ENCODE peak calls at places on chromosome 22, in ten cellular contexts. One of them, this sample, is unnamed.

GRCh38 chr22:35540600-35541253 is at the start of gene RASD2:
- DNase-seq in uterus: peak; percentile 69
- DNase-seq in NCI-H748 treated with DMSO at 0.1 percent for 48 hours: no peak
- DNase-seq in posterior vena cava: no peak
- DNase-seq in midbrain: no peak
- DNase-seq in iPS DF 19.7: no peak
- DNase-seq in GM13976: peak; percentile 67
- DNase-seq in activated T-cell treated with anti-CD3 and anti-CD28 coated beads, Interleukin-2, amount 50 U/mL, for 72 hours: peak; percentile 58
- DNase-seq in IMR-90: peak; percentile 19
- DNase-seq in kidney tubule cell: peak; percentile 46
- DNase-seq in this sample: no peak

GRCh38 chr22:46364341-46365165 is 29.0 kb downstream of the TRMU start:
- DNase-seq in uterus: no peak
- DNase-seq in posterior vena cava: no peak
- DNase-seq in IMR-90: no peak
- DNase-seq in activated T-cell treated with anti-CD3 and anti-CD28 coated beads, Interleukin-2, amount 50 U/mL, for 72 hours: no peak
- DNase-seq in GM13976: no peak
- DNase-seq in midbrain: no peak
- DNase-seq in NCI-H748 treated with DMSO at 0.1 percent for 48 hours: no peak
- DNase-seq in kidney tubule cell: no peak
- DNase-seq in iPS DF 19.7: no peak
- DNase-seq in this sample: no peak

GRCh38 chr22:30578481-30578880 is 4.0 kb upstream of the GAL3ST1 start:
- DNase-seq in NCI-H748 treated with DMSO at 0.1 percent for 48 hours: no peak
- DNase-seq in midbrain: no peak
- DNase-seq in GM13976: no peak
- DNase-seq in iPS DF 19.7: no peak
- DNase-seq in IMR-90: no peak
- DNase-seq in activated T-cell treated with anti-CD3 and anti-CD28 coated beads, Interleukin-2, amount 50 U/mL, for 72 hours: no peak
- DNase-seq in posterior vena cava: no peak
- DNase-seq in uterus: no peak
- DNase-seq in kidney tubule cell: no peak
- DNase-seq in this sample: no peak

GRCh38 chr22:48423481-48423901 is 1404.2 kb downstream of the BRD1 start:
- DNase-seq in uterus: no peak
- DNase-seq in GM13976: no peak
- DNase-seq in iPS DF 19.7: no peak
- DNase-seq in activated T-cell treated with anti-CD3 and anti-CD28 coated beads, Interleukin-2, amount 50 U/mL, for 72 hours: no peak
- DNase-seq in kidney tubule cell: no peak
- DNase-seq in IMR-90: no peak
- DNase-seq in posterior vena cava: peak; percentile 65
- DNase-seq in NCI-H748 treated with DMSO at 0.1 percent for 48 hours: no peak
- DNase-seq in midbrain: peak; percentile 2
- DNase-seq in this sample: no peak

GRCh38 chr22:50014655-50015401 is 2.3 kb upstream of the IL17REL start:
- DNase-seq in midbrain: no peak
- DNase-seq in IMR-90: no peak
- DNase-seq in kidney tubule cell: no peak
- DNase-seq in GM13976: no peak
- DNase-seq in iPS DF 19.7: no peak
- DNase-seq in uterus: no peak
- DNase-seq in activated T-cell treated with anti-CD3 and anti-CD28 coated beads, Interleukin-2, amount 50 U/mL, for 72 hours: no peak
- DNase-seq in posterior vena cava: peak; percentile 82
- DNase-seq in NCI-H748 treated with DMSO at 0.1 percent for 48 hours: no peak
- DNase-seq in this sample: no peak

GRCh38 chr22:41274856-41275255 is 11.1 kb downstream of the RANGAP1 start:
- DNase-seq in NCI-H748 treated with DMSO at 0.1 percent for 48 hours: no peak
- DNase-seq in posterior vena cava: no peak
- DNase-seq in IMR-90: no peak
- DNase-seq in kidney tubule cell: no peak
- DNase-seq in midbrain: peak; percentile 69
- DNase-seq in GM13976: no peak
- DNase-seq in activated T-cell treated with anti-CD3 and anti-CD28 coated beads, Interleukin-2, amount 50 U/mL, for 72 hours: no peak
- DNase-seq in uterus: no peak
- DNase-seq in iPS DF 19.7: no peak
- DNase-seq in this sample: no peak

GRCh38 chr22:20033045-20033706 is 12.3 kb downstream of the TANGO2 start:
- DNase-seq in GM13976: no peak
- DNase-seq in uterus: no peak
- DNase-seq in iPS DF 19.7: no peak
- DNase-seq in midbrain: peak; percentile 39
- DNase-seq in activated T-cell treated with anti-CD3 and anti-CD28 coated beads, Interleukin-2, amount 50 U/mL, for 72 hours: no peak
- DNase-seq in kidney tubule cell: no peak
- DNase-seq in NCI-H748 treated with DMSO at 0.1 percent for 48 hours: no peak
- DNase-seq in posterior vena cava: no peak
- DNase-seq in IMR-90: no peak
- DNase-seq in this sample: no peak

GRCh38 chr22:21593406-21594232 is 26.1 kb downstream of the UBE2L3 start:
- DNase-seq in activated T-cell treated with anti-CD3 and anti-CD28 coated beads, Interleukin-2, amount 50 U/mL, for 72 hours: no peak
- DNase-seq in NCI-H748 treated with DMSO at 0.1 percent for 48 hours: no peak
- DNase-seq in kidney tubule cell: no peak
- DNase-seq in iPS DF 19.7: no peak
- DNase-seq in IMR-90: no peak
- DNase-seq in GM13976: no peak
- DNase-seq in posterior vena cava: no peak
- DNase-seq in midbrain: no peak
- DNase-seq in uterus: no peak
- DNase-seq in this sample: no peak

GRCh38 chr22:24414984-24415945 is 12.1 kb upstream of the ADORA2A start:
- DNase-seq in kidney tubule cell: no peak
- DNase-seq in activated T-cell treated with anti-CD3 and anti-CD28 coated beads, Interleukin-2, amount 50 U/mL, for 72 hours: no peak
- DNase-seq in NCI-H748 treated with DMSO at 0.1 percent for 48 hours: no peak
- DNase-seq in uterus: no peak
- DNase-seq in IMR-90: peak; percentile 53
- DNase-seq in posterior vena cava: peak; percentile 80
- DNase-seq in iPS DF 19.7: no peak
- DNase-seq in midbrain: no peak
- DNase-seq in GM13976: no peak
- DNase-seq in this sample: no peak

GRCh38 chr22:43821606-43822425 is 9.7 kb upstream of the EFCAB6 start:
- DNase-seq in kidney tubule cell: no peak
- DNase-seq in uterus: no peak
- DNase-seq in GM13976: peak; percentile 21
- DNase-seq in iPS DF 19.7: no peak
- DNase-seq in NCI-H748 treated with DMSO at 0.1 percent for 48 hours: no peak
- DNase-seq in midbrain: no peak
- DNase-seq in IMR-90: no peak
- DNase-seq in posterior vena cava: no peak
- DNase-seq in activated T-cell treated with anti-CD3 and anti-CD28 coated beads, Interleukin-2, amount 50 U/mL, for 72 hours: no peak
- DNase-seq in this sample: no peak

GRCh38 chr22:44163536-44163935 is 17.2 kb upstream of the PARVG start:
- DNase-seq in IMR-90: no peak
- DNase-seq in activated T-cell treated with anti-CD3 and anti-CD28 coated beads, Interleukin-2, amount 50 U/mL, for 72 hours: no peak
- DNase-seq in midbrain: no peak
- DNase-seq in posterior vena cava: no peak
- DNase-seq in kidney tubule cell: no peak
- DNase-seq in GM13976: no peak
- DNase-seq in iPS DF 19.7: no peak
- DNase-seq in NCI-H748 treated with DMSO at 0.1 percent for 48 hours: no peak
- DNase-seq in uterus: no peak
- DNase-seq in this sample: no peak

GRCh38 chr22:21942407-21942895 is 10.2 kb downstream of the PPM1F start:
- DNase-seq in GM13976: no peak
- DNase-seq in posterior vena cava: peak; percentile 96
- DNase-seq in iPS DF 19.7: no peak
- DNase-seq in uterus: peak; percentile 87
- DNase-seq in midbrain: no peak
- DNase-seq in NCI-H748 treated with DMSO at 0.1 percent for 48 hours: no peak
- DNase-seq in kidney tubule cell: peak; percentile 81
- DNase-seq in activated T-cell treated with anti-CD3 and anti-CD28 coated beads, Interleukin-2, amount 50 U/mL, for 72 hours: peak; percentile 19
- DNase-seq in IMR-90: peak; percentile 88
- DNase-seq in this sample: peak; percentile 83

GRCh38 chr22:43439368-43440102 is 27.7 kb downstream of the MPPED1 start:
- DNase-seq in GM13976: no peak
- DNase-seq in midbrain: no peak
- DNase-seq in IMR-90: no peak
- DNase-seq in uterus: no peak
- DNase-seq in posterior vena cava: peak; percentile 13
- DNase-seq in iPS DF 19.7: no peak
- DNase-seq in activated T-cell treated with anti-CD3 and anti-CD28 coated beads, Interleukin-2, amount 50 U/mL, for 72 hours: no peak
- DNase-seq in kidney tubule cell: no peak
- DNase-seq in NCI-H748 treated with DMSO at 0.1 percent for 48 hours: no peak
- DNase-seq in this sample: no peak

GRCh38 chr22:36117053-36117554 is 43.5 kb downstream of the APOL3 start:
- DNase-seq in midbrain: no peak
- DNase-seq in iPS DF 19.7: no peak
- DNase-seq in posterior vena cava: peak; percentile 72
- DNase-seq in uterus: no peak
- DNase-seq in IMR-90: no peak
- DNase-seq in GM13976: no peak
- DNase-seq in kidney tubule cell: peak; percentile 68
- DNase-seq in activated T-cell treated with anti-CD3 and anti-CD28 coated beads, Interleukin-2, amount 50 U/mL, for 72 hours: no peak
- DNase-seq in NCI-H748 treated with DMSO at 0.1 percent for 48 hours: no peak
- DNase-seq in this sample: no peak

GRCh38 chr22:38788417-38788816 is 5.5 kb downstream of the DNAL4 start:
- DNase-seq in kidney tubule cell: peak; percentile 73
- DNase-seq in posterior vena cava: no peak
- DNase-seq in uterus: peak; percentile 56
- DNase-seq in GM13976: no peak
- DNase-seq in IMR-90: peak; percentile 96
- DNase-seq in iPS DF 19.7: no peak
- DNase-seq in activated T-cell treated with anti-CD3 and anti-CD28 coated beads, Interleukin-2, amount 50 U/mL, for 72 hours: no peak
- DNase-seq in midbrain: peak; percentile 23
- DNase-seq in NCI-H748 treated with DMSO at 0.1 percent for 48 hours: no peak
- DNase-seq in this sample: no peak

GRCh38 chr22:45891996-45892621 is 84.9 kb downstream of the WNT7B start:
- DNase-seq in posterior vena cava: no peak
- DNase-seq in GM13976: no peak
- DNase-seq in activated T-cell treated with anti-CD3 and anti-CD28 coated beads, Interleukin-2, amount 50 U/mL, for 72 hours: no peak
- DNase-seq in iPS DF 19.7: no peak
- DNase-seq in uterus: no peak
- DNase-seq in NCI-H748 treated with DMSO at 0.1 percent for 48 hours: no peak
- DNase-seq in IMR-90: no peak
- DNase-seq in midbrain: no peak
- DNase-seq in kidney tubule cell: no peak
- DNase-seq in this sample: no peak